ENCODE peak calls at places on chromosomes 6 and 20, in four cellular contexts. K is HepG2, G is WTC11, E is K562. U is an unnamed sample.

GRCh38 chr6:42512498-42513042 is 51.3 kb upstream of the UBR2 start:
- DNase-seq in K (no peak), G (no peak), E (no peak), U (no peak)

GRCh38 chr6:52162940-52163908 is 23.0 kb upstream of the IL17A start:
- DNase-seq in K (peak), G (no peak), E (peak), U (peak)

GRCh38 chr6:75850026-75850385 is 101.0 kb downstream of the MYO6 start:
- DNase-seq in K (no peak), G (no peak), E (no peak), U (no peak)

GRCh38 chr20:1199981-1200380 is 3.3 kb upstream of the C20orf202 start:
- DNase-seq in K (no peak), G (no peak), E (no peak), U (no peak)

GRCh38 chr6:146862508-146862919 is 263.7 kb downstream of the ADGB start:
- DNase-seq in K (no peak), G (no peak), E (no peak), U (no peak)

GRCh38 chr20:15942130-15942529 is 631.1 kb downstream of the KIF16B start:
- DNase-seq in K (no peak), G (no peak), E (no peak), U (no peak)

GRCh38 chr6:40933864-40934263 is 105.2 kb downstream of the UNC5CL start:
- DNase-seq in K (no peak), G (no peak), E (no peak), U (no peak)

GRCh38 chr6:135537782-135538301 is 40.3 kb upstream of the AHI1 start:
- DNase-seq in K (no peak), G (no peak), E (no peak), U (peak)

GRCh38 chr6:144675231-144675861 is 390.2 kb downstream of the UTRN start:
- DNase-seq in K (no peak), G (no peak), E (no peak), U (no peak)

GRCh38 chr6:105883966-105884365 is 202.2 kb upstream of the PRDM1 start:
- DNase-seq in K (no peak), G (no peak), E (no peak), U (no peak)

GRCh38 chr6:155340464-155341129 is 26.3 kb upstream of the TFB1M start:
- DNase-seq in K (peak), G (no peak), E (no peak), U (no peak)

GRCh38 chr6:82511546-82511945 is 147.9 kb downstream of the TPBG start:
- DNase-seq in K (no peak), G (no peak), E (no peak), U (no peak)

GRCh38 chr6:113352029-113352801 is 504.9 kb upstream of the MARCKS start:
- DNase-seq in K (peak), G (no peak), E (no peak), U (peak)

GRCh38 chr20:23049933-23050838 is 714 bp upstream of the THBD start:
- DNase-seq in K (no peak), G (peak), E (no peak), U (peak)

GRCh38 chr6:34349226-34349625 is 43.2 kb downstream of the NUDT3 start:
- DNase-seq in K (no peak), G (no peak), E (no peak), U (no peak)

GRCh38 chr6:33742092-33742491 is 4.6 kb downstream of the IP6K3 start:
- DNase-seq in K (no peak), G (no peak), E (peak), U (no peak)

GRCh38 chr6:34561227-34561530 is 5.0 kb upstream of the SPDEF start:
- DNase-seq in K (no peak), G (no peak), E (no peak), U (no peak)

GRCh38 chr6:155171109-155171746 is 92.6 kb upstream of the CLDN20 start:
- DNase-seq in K (peak), G (no peak), E (peak), U (peak)

GRCh38 chr6:138429731-138430130 is 25.7 kb downstream of the HEBP2 start:
- DNase-seq in K (no peak), G (no peak), E (no peak), U (no peak)

GRCh38 chr6:139602577-139602976 is 228.1 kb upstream of the CITED2 start:
- DNase-seq in K (no peak), G (no peak), E (peak), U (no peak)

GRCh38 chr6:30061766-30062458 is 847 bp downstream of the POLR1H start:
- DNase-seq in K (no peak), G (no peak), E (peak), U (no peak)

GRCh38 chr6:143248359-143248758 is 187.7 kb downstream of the AIG1 start:
- DNase-seq in K (no peak), G (no peak), E (no peak), U (no peak)

GRCh38 chr6:152089992-152090391 is 282.5 kb downstream of the ESR1 start:
- DNase-seq in K (no peak), G (no peak), E (no peak), U (no peak)

GRCh38 chr20:59631751-59632380 is 27.5 kb downstream of the PHACTR3 start:
- DNase-seq in K (no peak), G (no peak), E (no peak), U (no peak)

GRCh38 chr6:47484616-47485015 is 7.0 kb downstream of the CD2AP start:
- DNase-seq in K (no peak), G (no peak), E (no peak), U (no peak)

GRCh38 chr20:2800590-2801458 is at the start of gene CPXM1:
- DNase-seq in K (peak), G (peak), E (peak), U (no peak)

GRCh38 chr6:161037873-161038228 is 46.3 kb downstream of the MAP3K4 start:
- DNase-seq in K (no peak), G (no peak), E (no peak), U (no peak)

GRCh38 chr6:166620478-166621113 is 6.5 kb downstream of the RPS6KA2 start:
- DNase-seq in K (no peak), G (no peak), E (no peak), U (no peak)

GRCh38 chr20:41353530-41353929 is 12.9 kb downstream of the LPIN3 start:
- DNase-seq in K (no peak), G (no peak), E (no peak), U (no peak)

GRCh38 chr6:165950316-165950715 is 217.3 kb downstream of the TBXT start:
- DNase-seq in K (no peak), G (no peak), E (no peak), U (no peak)

DNA sequence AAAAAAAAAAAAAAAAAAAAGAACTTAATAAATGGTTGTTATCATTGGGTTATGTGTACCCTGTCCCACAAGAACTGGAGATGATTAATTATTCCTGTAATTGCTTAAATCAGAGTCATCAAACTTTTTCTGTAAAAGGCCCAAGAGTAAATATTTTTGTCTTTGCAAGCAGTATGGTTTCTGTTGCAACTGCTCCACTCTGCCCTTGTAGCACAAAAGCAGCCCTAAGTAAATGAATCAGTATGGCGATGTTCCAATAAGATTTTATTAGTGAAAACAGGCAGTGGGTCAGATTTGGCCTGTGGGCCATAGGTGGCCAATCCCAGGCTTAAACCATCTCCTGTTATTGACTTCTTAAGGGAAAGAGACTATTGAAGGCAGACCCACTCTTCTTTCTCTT is 252.7 kb downstream of the TSHZ2 start:
- DNase-seq in K (no peak), G (no peak), E (no peak), U (no peak)
- TF ChIP-seq NR3C1 in K (no peak), G (no peak), E (no peak), U (no peak)

GRCh38 chr6:76876922-76877553 is 586.3 kb downstream of the HTR1B start:
- DNase-seq in K (peak), G (peak), E (peak), U (peak)
- TF ChIP-seq NR3C1 in K (no peak), G (no peak), E (no peak), U (no peak)

DNA sequence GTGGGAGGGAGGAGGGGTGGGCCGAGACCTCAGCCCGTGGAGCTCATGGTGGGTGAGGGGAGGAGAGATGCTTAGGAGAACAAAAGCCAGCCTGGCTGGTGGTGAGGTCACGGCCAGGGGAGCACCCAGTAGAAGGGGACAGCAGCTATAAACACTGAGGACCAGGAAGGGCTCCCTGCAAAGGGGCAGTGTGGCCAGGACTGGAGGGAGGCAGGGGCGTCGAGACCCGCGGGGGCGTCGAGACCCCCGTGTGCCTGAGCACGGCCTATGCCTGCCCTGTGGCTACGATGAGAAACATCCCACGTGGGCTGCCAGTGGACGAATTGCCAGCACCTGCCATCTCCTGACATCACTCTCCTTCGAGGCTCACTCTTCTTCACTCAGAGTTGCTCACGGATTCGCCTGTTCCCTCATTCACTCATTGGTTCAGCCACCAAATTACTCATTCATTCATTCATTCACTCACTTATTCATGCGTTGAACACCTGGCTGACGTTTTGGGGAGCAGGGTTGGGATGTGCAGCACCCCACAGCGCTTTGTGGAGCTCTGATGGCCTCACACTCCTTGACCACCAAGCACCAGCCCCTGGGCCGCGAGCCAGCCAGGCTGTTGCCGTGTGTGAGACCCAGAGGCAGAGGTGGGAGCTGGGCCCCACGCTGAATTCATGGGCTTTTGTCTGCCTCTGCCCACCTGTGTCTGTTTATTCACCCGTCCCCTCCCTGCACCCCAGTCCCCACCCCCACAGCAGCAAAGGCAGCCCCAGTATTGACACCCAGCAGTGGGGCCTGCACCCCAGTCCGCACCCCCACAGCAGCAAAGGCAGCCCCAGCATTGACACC is 61.2 kb upstream of the BHLHE23 start:
- DNase-seq in K (no peak), G (no peak), E (no peak), U (no peak)
- TF ChIP-seq NR3C1 in K (no peak), G (no peak), E (no peak), U (no peak)

DNA sequence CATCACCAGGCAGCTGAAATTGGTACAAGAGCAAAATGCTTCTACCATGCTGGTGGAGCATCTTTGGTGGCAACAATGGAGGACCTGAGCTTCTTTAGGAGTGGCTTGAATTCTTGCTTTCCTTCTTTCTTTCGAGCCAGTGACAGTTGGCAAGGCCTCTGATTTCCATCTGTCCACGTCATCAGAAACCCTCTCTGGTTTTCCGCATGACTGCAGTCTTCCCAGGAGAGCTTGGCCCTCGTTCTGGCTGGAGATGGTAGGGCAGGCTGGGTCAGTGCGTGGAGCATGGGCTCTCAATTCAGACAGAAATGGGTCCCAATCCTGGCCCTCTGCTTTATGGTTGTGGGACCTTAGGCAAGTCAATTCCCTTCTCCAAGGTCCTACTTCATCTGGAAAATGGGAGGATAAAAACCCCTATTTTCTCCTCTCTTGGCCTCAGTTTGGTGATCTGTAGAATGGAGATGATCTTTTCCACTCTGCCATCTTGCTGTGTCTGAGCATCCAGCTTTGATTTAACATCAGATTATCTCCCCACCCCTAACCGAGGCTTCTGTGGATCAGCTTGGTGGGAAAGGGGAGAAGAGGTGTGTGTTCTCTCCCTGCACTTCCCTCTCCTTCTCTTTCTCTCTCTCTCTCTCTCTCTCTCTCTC is 3.6 kb upstream of the BPIFB1 start:
- DNase-seq in K (no peak), G (no peak), E (no peak), U (no peak)
- TF ChIP-seq NR3C1 in K (no peak), G (no peak), E (no peak), U (no peak)

GRCh38 chr6:90086517-90086916 is 192.2 kb downstream of the GJA10 start:
- DNase-seq in K (no peak), G (no peak), E (no peak), U (no peak)
- TF ChIP-seq NR3C1 in K (no peak), G (no peak), E (no peak), U (no peak)

DNA sequence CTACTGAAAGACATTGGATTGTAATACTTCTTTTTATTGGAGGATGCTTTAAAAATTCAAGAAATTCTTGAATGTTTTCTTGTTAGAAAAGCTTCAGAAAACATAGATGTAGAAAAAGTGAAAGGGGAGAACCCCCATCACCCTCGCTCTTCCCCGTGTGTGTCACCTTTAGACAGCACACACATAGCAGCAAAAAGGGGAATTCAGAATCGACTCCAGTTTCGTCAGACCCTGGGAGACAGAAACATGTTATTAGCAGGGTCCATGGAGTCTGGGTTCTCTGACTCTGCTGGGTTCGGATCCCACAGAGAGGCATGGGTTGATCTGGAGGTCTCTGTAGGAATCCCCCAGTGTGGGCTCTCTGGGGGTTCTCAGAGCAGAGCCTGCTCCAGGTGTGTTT is 43.7 kb downstream of the ARHGAP40 start:
- DNase-seq in K (no peak), G (no peak), E (no peak), U (no peak)
- TF ChIP-seq NR3C1 in K (no peak), G (no peak), E (no peak), U (no peak)

GRCh38 chr6:72083976-72084375 is 197.6 kb downstream of the RIMS1 start:
- DNase-seq in K (no peak), G (no peak), E (no peak), U (no peak)
- TF ChIP-seq NR3C1 in K (no peak), G (no peak), E (no peak), U (no peak)

U was measured in A549.